ENCODE peak calls at places on chromosome 20, in five cellular contexts. F is SK-N-SH, K is stomach, P is HepG2, J is transverse colon. R is an unnamed sample.

GRCh38 chr20:53316221-53316937 is 277.3 kb downstream of the ZNF217 start:
- DNase-seq in F (no peak), J (no peak), P (no peak), K (no peak), R (no peak)

GRCh38 chr20:21251278-21251677 is 51.9 kb upstream of the XRN2 start:
- DNase-seq in K (no peak), P (no peak), F (no peak), J (no peak), R (no peak)

GRCh38 chr20:45509091-45509490 is 6.3 kb downstream of the SPINT3 start:
- DNase-seq in F (no peak), J (no peak), K (no peak), P (no peak), R (no peak)

GRCh38 chr20:401682-402495 is 6.2 kb upstream of the RBCK1 start:
- DNase-seq in J (peak), F (no peak), K (no peak), P (peak), R (peak)

GRCh38 chr20:8473459-8473858 is 341.4 kb downstream of the PLCB1 start:
- DNase-seq in F (no peak), P (no peak), J (no peak), K (no peak), R (no peak)

GRCh38 chr20:43662943-43663655 is 3.8 kb upstream of the MYBL2 start:
- DNase-seq in F (peak), J (peak), K (no peak), P (no peak), R (peak)

GRCh38 chr20:24981282-24981681 is 11.3 kb downstream of the APMAP start:
- DNase-seq in K (no peak), F (no peak), P (no peak), J (no peak), R (peak)

GRCh38 chr20:51451484-51451883 is 91.0 kb downstream of the NFATC2 start:
- DNase-seq in J (no peak), F (no peak), K (no peak), P (no peak), R (no peak)

GRCh38 chr20:34915131-34915530 is 38.7 kb downstream of the ACSS2 start:
- DNase-seq in J (no peak), P (no peak), K (no peak), F (peak), R (no peak)

GRCh38 chr20:37581246-37581645 is 53.6 kb upstream of the BLCAP start:
- DNase-seq in F (no peak), P (no peak), J (no peak), K (no peak), R (no peak)

GRCh38 chr20:834151-834747 is 734 bp downstream of the FAM110A start:
- DNase-seq in K (no peak), J (no peak), F (peak), P (no peak), R (no peak)

GRCh38 chr20:34622821-34623451 is 54.0 kb downstream of the PIGU start:
- DNase-seq in P (no peak), K (no peak), F (no peak), J (no peak), R (peak)

GRCh38 chr20:24746351-24746685 is 202.8 kb upstream of the CST7 start:
- DNase-seq in P (no peak), J (peak), K (peak), F (no peak), R (peak)

GRCh38 chr20:33569290-33570094 is 79.6 kb downstream of the CBFA2T2 start:
- DNase-seq in K (no peak), J (no peak), P (peak), F (no peak), R (no peak)

GRCh38 chr20:15487030-15487429 is 1086.2 kb downstream of the KIF16B start:
- DNase-seq in F (no peak), K (no peak), P (no peak), J (no peak), R (no peak)

GRCh38 chr20:17648782-17649730 is 33.0 kb downstream of the RRBP1 start:
- DNase-seq in P (no peak), K (peak), J (peak), F (peak), R (peak)

GRCh38 chr20:17646209-17646717 is 35.8 kb downstream of the RRBP1 start:
- DNase-seq in J (no peak), P (peak), F (peak), K (no peak), R (peak)

GRCh38 chr20:17646901-17647301 is 35.1 kb downstream of the RRBP1 start:
- DNase-seq in K (no peak), J (no peak), F (no peak), P (no peak), R (peak)

GRCh38 chr20:17648306-17648646 is 33.8 kb downstream of the RRBP1 start:
- DNase-seq in F (no peak), J (no peak), P (no peak), K (no peak), R (peak)

DNA sequence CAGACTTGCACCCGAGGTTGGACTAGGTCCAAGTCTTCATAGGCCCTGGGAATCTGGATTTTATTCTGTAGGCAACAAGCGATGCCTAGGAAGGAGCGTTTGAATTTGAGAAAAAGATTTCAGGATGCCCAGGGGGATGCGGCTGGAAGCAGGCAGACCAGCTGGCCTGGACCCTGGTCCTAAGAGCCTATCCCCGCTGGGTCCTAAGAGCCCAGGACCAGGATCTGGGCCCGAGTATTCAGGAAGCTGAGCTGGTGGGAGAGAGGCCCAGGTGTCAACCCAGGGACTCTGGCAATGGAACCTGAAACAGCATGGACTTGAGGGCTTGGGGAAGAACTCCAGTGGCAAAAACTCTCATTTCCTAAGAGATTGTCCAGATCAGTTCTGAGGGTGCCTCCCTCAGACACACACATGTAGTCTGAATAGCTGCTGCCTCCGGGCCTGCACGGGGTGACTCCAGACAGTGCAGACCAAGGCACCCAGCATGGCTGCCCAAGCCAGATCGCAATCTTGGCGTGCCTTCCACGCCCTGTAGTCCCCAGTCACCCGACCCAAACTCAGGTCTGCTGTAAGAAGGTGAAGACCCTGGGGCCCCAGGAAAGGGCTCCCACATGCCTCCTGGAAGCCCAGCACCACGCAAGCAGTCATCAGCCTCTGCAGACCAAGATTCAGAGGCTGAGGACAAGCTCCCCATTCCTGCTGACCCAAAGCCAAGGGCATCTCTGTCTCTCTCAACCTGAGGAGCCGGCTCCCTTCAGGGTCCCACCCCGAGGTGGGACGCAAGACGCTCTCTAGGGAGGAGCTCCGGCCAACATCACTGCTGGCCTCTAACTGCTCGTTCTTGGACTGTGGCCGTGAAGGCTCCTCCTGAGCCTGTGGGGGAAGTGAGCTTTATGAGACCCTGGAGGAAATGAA is 34.4 kb downstream of the RRBP1 start:
- DNase-seq in J (no peak), K (no peak), P (no peak), F (no peak), R (peak)
- H3K27ac ChIP-seq in J (peak), K (peak), P (no peak), F (no peak), R (peak)

DNA sequence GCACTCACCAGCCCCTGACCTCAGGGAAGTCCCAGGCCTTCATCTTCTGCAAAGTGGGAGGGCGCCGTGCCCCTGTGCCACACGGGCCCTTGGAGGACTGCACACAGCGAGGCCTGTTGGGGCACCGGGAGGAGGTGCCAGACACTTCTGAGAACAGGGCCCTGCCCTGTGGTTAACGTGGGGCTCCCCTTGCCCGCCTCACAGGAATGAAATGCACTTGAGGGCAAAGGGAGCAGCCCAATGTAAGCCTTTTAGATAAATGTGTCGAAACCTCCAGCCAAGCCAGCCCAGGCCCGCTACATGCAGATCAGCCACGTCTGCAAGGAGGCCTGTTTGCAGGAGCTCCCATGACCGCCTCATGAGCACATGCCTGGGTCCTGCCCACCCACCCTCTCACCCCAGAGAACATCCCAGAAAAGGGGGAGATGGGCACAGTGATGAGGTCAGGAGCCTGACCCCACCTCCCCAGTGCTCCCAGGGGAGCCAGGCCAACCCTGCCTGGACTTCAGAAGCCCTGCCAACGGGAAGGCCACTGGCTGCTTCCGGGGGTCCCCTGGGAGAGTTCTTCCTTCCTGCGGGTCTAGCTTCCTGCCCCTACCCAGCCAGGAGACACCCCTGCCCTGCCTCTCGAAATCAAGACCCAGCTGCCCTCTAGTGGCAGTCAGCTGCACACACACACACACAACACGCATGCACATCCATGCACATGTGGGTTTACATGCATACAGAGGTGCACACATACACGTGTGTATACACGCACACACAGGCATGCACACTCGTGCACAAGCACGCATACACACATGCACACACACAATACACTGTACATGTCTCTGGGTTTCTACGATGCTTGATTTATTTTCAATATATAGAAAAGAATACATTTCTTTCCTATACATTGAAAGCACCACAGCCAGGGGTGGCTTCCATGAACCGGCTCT is 178.7 kb downstream of the TAF4 start:
- DNase-seq in P (peak), F (peak), J (no peak), K (no peak), R (peak)
- TF ChIP-seq POLR2AphosphoS5 in P (no peak), F (no peak), J (no peak), K (no peak), R (no peak)

DNA sequence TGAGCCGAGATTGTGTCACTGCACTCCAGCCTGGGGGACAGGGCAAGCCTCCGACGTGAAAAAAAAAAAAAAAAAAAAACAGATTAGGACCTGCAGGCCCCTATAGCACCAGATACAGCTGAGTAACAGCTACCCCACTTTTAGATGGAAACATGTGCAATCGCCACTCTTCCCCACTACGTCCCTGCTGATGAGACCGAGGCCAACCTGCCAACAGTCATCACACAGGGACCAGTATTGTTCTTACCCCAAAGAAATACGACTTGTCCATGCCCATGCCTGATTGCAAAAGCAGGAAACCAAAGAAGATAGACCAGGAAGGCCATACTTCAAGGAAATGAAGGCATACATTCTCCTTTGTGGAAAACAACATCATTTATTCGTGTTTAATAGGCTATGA is 45.8 kb downstream of the ZMYND8 start:
- DNase-seq in F (no peak), J (no peak), P (no peak), K (no peak), R (no peak)
- H3K27ac ChIP-seq in F (no peak), J (no peak), P (peak), K (peak), R (no peak)

GRCh38 chr20:31573555-31574295 is 31.4 kb upstream of the ID1 start:
- DNase-seq in K (no peak), F (no peak), J (peak), P (peak), R (peak)
- TF ChIP-seq POLR2AphosphoS5 in K (peak), F (no peak), J (no peak), P (no peak), R (no peak)

DNA sequence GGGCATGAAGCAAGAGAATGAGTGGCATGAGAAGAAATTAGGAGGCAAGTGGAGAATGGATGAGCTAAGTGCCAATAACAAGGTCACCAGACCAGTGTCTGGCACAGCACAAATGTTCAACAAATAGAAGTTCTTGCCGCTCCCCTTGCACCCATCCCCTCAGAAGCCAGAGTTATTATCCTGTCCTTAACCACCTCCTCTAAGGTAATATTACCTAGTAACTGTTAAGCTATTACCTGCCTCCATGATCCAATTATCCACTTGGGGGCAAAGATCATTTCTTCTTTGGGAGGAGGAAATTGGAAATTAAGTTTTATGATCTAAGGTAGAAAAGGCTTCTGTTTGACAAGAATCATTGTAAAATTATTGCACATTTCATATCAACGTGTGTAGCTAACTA is 133.8 kb downstream of the FOXA2 start:
- DNase-seq in F (no peak), J (no peak), P (no peak), K (no peak), R (no peak)
- H3K27ac ChIP-seq in F (no peak), J (peak), P (no peak), K (no peak), R (no peak)

GRCh38 chr20:19407731-19408130 is 195.3 kb downstream of the SLC24A3 start:
- DNase-seq in F (no peak), J (no peak), P (no peak), K (no peak), R (no peak)

GRCh38 chr20:19408971-19409370 is 196.5 kb downstream of the SLC24A3 start:
- DNase-seq in P (no peak), K (no peak), J (no peak), F (no peak), R (no peak)

GRCh38 chr20:19404836-19405235 is 192.4 kb downstream of the SLC24A3 start:
- DNase-seq in K (no peak), J (no peak), F (no peak), P (no peak), R (no peak)

GRCh38 chr20:19405958-19406357 is 193.5 kb downstream of the SLC24A3 start:
- DNase-seq in F (no peak), K (no peak), P (no peak), J (no peak), R (no peak)

DNA sequence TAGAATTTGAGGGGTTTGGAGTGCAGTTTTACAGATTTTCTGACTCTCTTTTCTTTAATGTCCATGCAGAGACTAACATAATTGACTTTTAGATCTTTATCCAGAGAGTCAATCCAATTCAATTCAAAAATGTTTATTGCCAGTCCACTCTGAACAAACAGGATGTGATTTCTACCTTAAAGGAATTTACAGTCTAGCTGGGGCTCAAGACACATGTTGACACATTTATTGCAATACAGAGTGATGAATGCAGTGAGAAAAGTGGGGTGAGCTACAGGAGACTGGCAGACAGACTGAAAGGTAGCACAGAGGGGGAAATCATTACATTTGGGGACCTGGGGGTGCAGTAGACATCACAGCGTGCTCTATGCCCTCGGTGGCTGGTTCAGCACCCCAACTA is 193.9 kb downstream of the SLC24A3 start:
- DNase-seq in F (no peak), K (no peak), J (no peak), P (no peak), R (no peak)
- TF ChIP-seq POLR2AphosphoS5 in F (no peak), K (no peak), J (no peak), P (no peak), R (no peak)

GRCh38 chr20:47327711-47328110 is 28.8 kb downstream of the ZMYND8 start:
- DNase-seq in J (no peak), F (no peak), P (no peak), K (no peak), R (peak)

GRCh38 chr20:47326718-47327137 is 29.8 kb downstream of the ZMYND8 start:
- DNase-seq in J (no peak), K (no peak), F (no peak), P (no peak), R (no peak)

GRCh38 chr20:47328841-47329448 is 27.6 kb downstream of the ZMYND8 start:
- DNase-seq in J (peak), K (peak), P (no peak), F (no peak), R (no peak)

GRCh38 chr20:47332381-47333206 is 23.9 kb downstream of the ZMYND8 start:
- DNase-seq in F (no peak), P (no peak), J (no peak), K (no peak), R (no peak)

GRCh38 chr20:47330071-47330470 is 26.4 kb downstream of the ZMYND8 start:
- DNase-seq in P (no peak), F (no peak), J (no peak), K (no peak), R (no peak)
- H3K27ac ChIP-seq in P (no peak), F (no peak), J (peak), K (peak), R (peak)

DNA sequence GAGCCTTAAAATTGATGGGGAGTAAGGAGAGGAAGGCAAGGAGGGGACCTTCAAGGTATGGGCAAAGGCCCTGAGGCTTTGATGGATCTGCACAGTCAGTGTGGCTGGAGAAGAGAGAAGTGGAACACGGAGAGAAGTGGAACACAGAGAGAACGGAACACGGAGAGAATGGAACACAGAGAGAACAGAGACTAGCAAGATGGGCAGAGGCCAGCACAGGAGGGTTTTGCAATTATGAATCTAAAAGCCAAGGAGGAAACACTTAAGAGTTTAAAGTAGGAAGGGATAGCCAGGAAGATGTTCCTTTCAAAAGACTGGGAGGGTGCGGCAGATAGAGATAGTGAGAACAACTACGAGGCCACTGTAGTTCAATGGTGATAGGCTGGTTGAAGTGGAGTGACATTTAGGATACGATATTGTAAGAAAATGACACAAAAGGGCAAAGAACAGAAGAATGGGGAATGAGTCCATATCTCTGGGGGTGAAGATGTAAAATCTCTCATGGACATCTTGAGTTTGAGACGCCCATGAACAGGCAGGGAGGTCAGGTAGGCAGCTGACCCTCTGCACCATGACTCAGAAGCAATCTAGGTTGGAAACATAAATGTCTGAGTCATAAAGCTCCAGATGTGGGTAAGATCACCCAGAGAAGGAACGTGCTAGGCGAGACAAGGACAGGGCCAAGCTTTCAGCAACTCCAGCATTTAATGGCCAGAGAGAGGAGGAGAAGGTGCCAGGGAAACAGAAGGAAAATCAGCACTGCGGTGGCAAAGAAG is 25.4 kb downstream of the ZMYND8 start:
- DNase-seq in F (no peak), P (no peak), J (peak), K (no peak), R (no peak)
- TF ChIP-seq POLR2AphosphoS5 in F (peak), P (no peak), J (peak), K (peak), R (no peak)